ENCODE peak calls at places on chromosomes 7 and 10, in nine cellular contexts. P is upper lobe of left lung, E is A549, I is body of pancreas, A is GM12878, Q is IMR-90, R is breast epithelium, B is Peyer's patch, Z is heart left ventricle. S is an unnamed sample.

GRCh38 chr10:102660891-102661613 is 16.8 kb downstream of the TRIM8 start:
- DNase-seq in R (no peak), P (peak), A (no peak), I (peak), E (no peak), Z (peak), Q (peak), B (peak), S (no peak)

GRCh38 chr10:114825513-114826253 is 4.1 kb downstream of the FHIP2A start:
- DNase-seq in Q (peak), B (no peak), P (no peak), E (peak), R (no peak), I (no peak), A (peak), Z (no peak), S (no peak)

GRCh38 chr7:70693300-70693689 is 438.6 kb upstream of the GALNT17 start:
- DNase-seq in R (no peak), E (peak), B (no peak), Q (no peak), P (peak), Z (no peak), A (no peak), I (peak), S (no peak)

GRCh38 chr7:99248391-99249067 is 24.1 kb upstream of the MYH16 start:
- DNase-seq in Q (no peak), Z (no peak), I (peak), A (no peak), P (peak), B (no peak), E (no peak), R (no peak), S (no peak)

GRCh38 chr10:126931548-126931947 is 26.3 kb downstream of the DOCK1 start:
- DNase-seq in B (no peak), E (no peak), Q (no peak), Z (no peak), A (no peak), R (no peak), P (no peak), I (no peak), S (no peak)

GRCh38 chr7:40437936-40438634 is 303.3 kb downstream of the SUGCT start:
- DNase-seq in B (no peak), P (no peak), Q (peak), A (no peak), I (no peak), Z (no peak), R (no peak), E (no peak), S (no peak)

GRCh38 chr10:7593068-7593467 is 73.7 kb downstream of the ITIH5 start:
- DNase-seq in I (no peak), E (no peak), P (no peak), Q (no peak), Z (peak), B (no peak), R (peak), A (no peak), S (no peak)

GRCh38 chr10:99844433-99844955 is 62.1 kb downstream of the ABCC2 start:
- DNase-seq in A (no peak), E (no peak), Q (no peak), P (no peak), R (no peak), Z (no peak), B (no peak), I (no peak), S (no peak)

GRCh38 chr7:2175514-2175913 is 57.2 kb downstream of the MAD1L1 start:
- DNase-seq in B (no peak), I (peak), R (peak), Z (peak), Q (peak), A (no peak), E (peak), P (peak), S (no peak)

GRCh38 chr10:72567884-72568283 is 58.0 kb downstream of the MICU1 start:
- DNase-seq in Z (no peak), A (no peak), P (no peak), Q (no peak), I (no peak), R (no peak), E (peak), B (no peak), S (no peak)

GRCh38 chr10:132845780-132846595 is 60.0 kb upstream of the NKX6-2 start:
- DNase-seq in B (no peak), Q (no peak), R (no peak), I (no peak), E (no peak), A (no peak), P (peak), Z (peak), S (peak)

GRCh38 chr7:40996330-40996729 is 706.6 kb downstream of the INHBA start:
- DNase-seq in B (no peak), Z (no peak), I (no peak), R (no peak), E (no peak), Q (no peak), P (no peak), A (no peak), S (no peak)

GRCh38 chr10:119480667-119481066 is 61.9 kb downstream of the RGS10 start:
- DNase-seq in E (no peak), Q (no peak), R (no peak), P (no peak), I (no peak), Z (no peak), A (no peak), B (no peak), S (no peak)

GRCh38 chr10:132607961-132608495 is 70.4 kb downstream of the INPP5A start:
- DNase-seq in Q (no peak), I (no peak), B (no peak), Z (no peak), R (no peak), E (no peak), P (peak), A (no peak), S (no peak)

GRCh38 chr10:102153093-102153620 is 968 bp downstream of the NOLC1 start:
- DNase-seq in A (no peak), B (no peak), Z (no peak), I (no peak), Q (peak), E (no peak), R (no peak), P (no peak), S (no peak)

GRCh38 chr7:131633342-131633843 is 77.0 kb upstream of the PODXL start:
- DNase-seq in Q (peak), R (no peak), A (no peak), I (no peak), E (peak), B (no peak), Z (no peak), P (no peak), S (no peak)

GRCh38 chr10:22340362-22341189 is 4.7 kb upstream of the SPAG6 start:
- DNase-seq in B (peak), R (no peak), E (peak), A (peak), Q (peak), I (peak), P (peak), Z (peak), S (peak)

GRCh38 chr7:96178581-96178980 is 143.3 kb downstream of the SLC25A13 start:
- DNase-seq in Z (no peak), B (no peak), P (no peak), A (no peak), Q (no peak), I (no peak), E (no peak), R (no peak), S (no peak)

GRCh38 chr7:149067869-149068268 is 22.6 kb downstream of the ZNF786 start:
- DNase-seq in E (no peak), B (no peak), Z (no peak), P (no peak), A (no peak), Q (no peak), R (no peak), I (no peak), S (no peak)

GRCh38 chr7:4297165-4297842 is 384.8 kb upstream of the FOXK1 start:
- DNase-seq in E (no peak), R (no peak), Q (no peak), A (no peak), P (no peak), Z (no peak), I (no peak), B (no peak), S (no peak)

GRCh38 chr7:539731-540411 is 20.2 kb upstream of the PDGFA start:
- DNase-seq in R (peak), Q (peak), E (peak), A (no peak), I (peak), B (no peak), Z (no peak), P (peak), S (no peak)

GRCh38 chr10:103849880-103850571 is 5.3 kb downstream of the SH3PXD2A start:
- DNase-seq in R (no peak), I (peak), A (no peak), P (no peak), B (no peak), Q (peak), Z (no peak), E (no peak), S (no peak)

GRCh38 chr10:93175490-93175889 is 101.8 kb downstream of the CYP26A1 start:
- DNase-seq in E (no peak), I (no peak), A (no peak), P (no peak), B (no peak), R (no peak), Z (no peak), Q (no peak), S (no peak)

GRCh38 chr7:132256721-132257212 is 319.5 kb downstream of the PLXNA4 start:
- DNase-seq in R (no peak), Z (no peak), A (no peak), I (no peak), Q (no peak), P (no peak), E (no peak), B (no peak), S (no peak)

GRCh38 chr10:101032637-101033201 is 1.7 kb downstream of the SFXN3 start:
- DNase-seq in R (peak), E (peak), I (peak), P (peak), Z (peak), Q (peak), B (peak), A (no peak), S (peak)

GRCh38 chr10:101030492-101031127 is 319 bp downstream of the PDZD7 start:
- DNase-seq in Z (no peak), A (no peak), Q (no peak), R (no peak), B (no peak), E (no peak), P (no peak), I (no peak), S (no peak)

GRCh38 chr10:101031796-101032636 is 982 bp downstream of the SFXN3 start:
- DNase-seq in P (peak), E (peak), I (peak), Z (peak), R (peak), Q (peak), A (no peak), B (peak), S (peak)

GRCh38 chr10:101029520-101030309 is 1.2 kb downstream of the PDZD7 start:
- DNase-seq in P (no peak), R (no peak), I (no peak), Q (no peak), B (no peak), Z (no peak), A (no peak), E (peak), S (no peak)

DNA sequence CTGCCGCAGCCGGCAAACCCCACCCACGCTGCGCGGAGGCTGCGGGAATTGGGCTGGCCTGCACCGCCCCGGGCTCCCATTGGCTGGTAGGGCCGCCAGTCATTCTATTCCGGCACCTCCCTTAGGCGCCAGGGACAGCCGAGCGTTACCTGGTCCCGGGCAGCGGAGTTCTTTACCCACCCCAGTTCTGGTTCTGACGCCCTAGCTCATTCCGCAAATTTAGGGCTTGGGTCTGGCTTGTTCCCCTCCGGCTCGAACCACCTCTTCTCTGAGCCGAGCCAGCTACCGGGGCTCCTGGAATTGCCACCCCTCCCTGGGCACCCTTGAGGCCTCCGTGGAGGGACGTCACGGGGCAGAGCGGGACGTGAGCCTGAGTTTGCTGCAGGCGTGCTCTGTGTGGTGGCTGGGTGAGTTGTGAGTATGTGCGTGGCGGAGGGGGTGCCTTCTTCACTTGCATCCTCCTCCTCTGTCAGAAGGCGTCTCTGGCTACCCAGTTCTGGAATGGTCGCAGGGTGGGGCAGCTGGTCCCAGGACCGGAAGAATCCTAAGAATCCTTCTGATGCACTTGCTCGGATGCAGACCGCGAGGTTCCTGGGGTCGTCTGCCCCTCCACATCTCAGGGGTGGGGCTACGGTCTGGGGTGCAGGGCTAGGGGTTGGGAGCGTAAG is at the start of the genes PDZD7 and SFXN3:
- DNase-seq in B (peak), P (peak), E (peak), Q (peak), I (peak), A (peak), R (peak), Z (peak), S (peak)
- TF ChIP-seq POLR2A in B (peak), P (peak), E (peak), Q (peak), I (peak), A (no peak), R (peak), Z (no peak), S (no peak)

DNA sequence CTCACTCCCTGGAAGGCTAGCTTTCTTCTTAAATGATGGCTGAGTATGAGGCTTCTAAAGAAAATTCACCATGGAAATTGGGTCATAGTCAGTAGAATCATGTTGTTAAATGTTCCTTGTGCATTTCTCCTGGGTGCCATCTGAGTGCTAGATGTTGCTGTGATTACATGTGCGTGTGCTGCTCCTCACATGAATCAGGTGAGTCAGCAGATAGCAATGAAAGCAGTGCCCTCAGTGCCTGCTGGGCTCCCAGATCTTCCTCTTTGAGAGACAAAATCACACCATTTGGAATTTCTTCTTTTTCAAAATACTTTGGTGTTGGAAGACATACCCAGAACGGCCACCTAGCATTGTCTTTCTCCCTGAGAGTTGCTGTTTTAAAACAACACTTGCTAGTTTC is 331.7 kb downstream of the XPNPEP1 start:
- DNase-seq in I (no peak), B (no peak), R (no peak), Q (no peak), E (no peak), P (no peak), Z (no peak), A (no peak), S (no peak)
- H3K4me3 ChIP-seq in I (no peak), B (no peak), R (no peak), Q (no peak), E (no peak), P (no peak), Z (no peak), A (no peak), S (no peak)

GRCh38 chr10:124387078-124387874 is 31.4 kb downstream of the OAT start:
- DNase-seq in B (no peak), E (peak), I (no peak), A (no peak), Z (no peak), R (no peak), P (no peak), Q (no peak), S (no peak)
- TF ChIP-seq CTCF in B (no peak), E (no peak), I (no peak), A (no peak), Z (no peak), R (no peak), P (no peak), Q (no peak), S (no peak)

GRCh38 chr7:37786741-37787569 is 61.4 kb upstream of the NME8 start:
- DNase-seq in P (no peak), R (no peak), Q (no peak), E (no peak), A (peak), I (no peak), Z (no peak), B (no peak), S (no peak)
- TF ChIP-seq POLR2A in P (no peak), R (no peak), Q (no peak), E (no peak), A (no peak), I (no peak), Z (no peak), B (no peak), S (no peak)

GRCh38 chr7:155761162-155761561 is 51.1 kb downstream of the SHH start:
- DNase-seq in Q (no peak), P (no peak), R (no peak), Z (no peak), I (no peak), A (no peak), B (no peak), E (no peak), S (no peak)

GRCh38 chr7:155763721-155764431 is 48.4 kb downstream of the SHH start:
- DNase-seq in A (no peak), B (peak), E (no peak), Z (no peak), Q (peak), R (no peak), I (peak), P (no peak), S (no peak)

GRCh38 chr7:155762639-155763038 is 49.6 kb downstream of the SHH start:
- DNase-seq in I (no peak), A (no peak), P (no peak), Z (no peak), R (no peak), B (no peak), E (no peak), Q (no peak), S (no peak)

GRCh38 chr7:155764432-155764798 is 47.8 kb downstream of the SHH start:
- DNase-seq in B (peak), E (no peak), Z (peak), R (no peak), P (no peak), A (no peak), Q (no peak), I (no peak), S (no peak)

GRCh38 chr7:155763122-155763521 is 49.1 kb downstream of the SHH start:
- DNase-seq in E (no peak), R (no peak), B (no peak), P (no peak), Q (no peak), I (no peak), Z (no peak), A (no peak), S (no peak)
- H3K4me3 ChIP-seq in E (no peak), R (no peak), B (no peak), P (no peak), Q (no peak), I (no peak), Z (no peak), A (no peak), S (no peak)

GRCh38 chr7:64651632-64652165 is 14.2 kb upstream of the ZNF107 start:
- DNase-seq in B (no peak), Q (no peak), A (no peak), R (no peak), E (no peak), Z (no peak), P (no peak), I (no peak), S (no peak)
- TF ChIP-seq CTCF in B (no peak), Q (no peak), A (no peak), R (no peak), E (no peak), Z (no peak), P (no peak), I (no peak), S (no peak)

GRCh38 chr10:91409869-91410637 is at the start of gene HECTD2:
- DNase-seq in A (no peak), R (peak), B (peak), P (peak), Z (peak), E (peak), I (peak), Q (peak), S (peak)
- TF ChIP-seq POLR2A in A (peak), R (no peak), B (peak), P (no peak), Z (no peak), E (peak), I (peak), Q (peak), S (peak)

GRCh38 chr7:143387156-143387975 is 6.2 kb downstream of the ZYX start:
- DNase-seq in Z (no peak), A (no peak), Q (no peak), B (no peak), E (peak), I (no peak), R (no peak), P (no peak), S (peak)
- H3K4me3 ChIP-seq in Z (no peak), A (no peak), Q (no peak), B (no peak), E (no peak), I (no peak), R (no peak), P (no peak), S (no peak)

GRCh38 chr7:134179321-134179720 is 52.2 kb downstream of the LRGUK start:
- DNase-seq in P (no peak), I (no peak), E (no peak), B (no peak), R (no peak), A (no peak), Z (no peak), Q (no peak), S (no peak)

GRCh38 chr7:134184767-134185166 is 57.6 kb downstream of the LRGUK start:
- DNase-seq in A (no peak), B (no peak), P (peak), I (peak), R (no peak), Q (peak), Z (no peak), E (no peak), S (no peak)

GRCh38 chr7:134186801-134187200 is 59.7 kb downstream of the LRGUK start:
- DNase-seq in A (no peak), Q (peak), B (no peak), I (no peak), Z (no peak), R (no peak), E (no peak), P (no peak), S (no peak)

GRCh38 chr7:134186022-134186421 is 58.9 kb downstream of the LRGUK start:
- DNase-seq in B (no peak), Q (peak), P (no peak), E (no peak), A (no peak), R (no peak), I (no peak), Z (no peak), S (no peak)

DNA sequence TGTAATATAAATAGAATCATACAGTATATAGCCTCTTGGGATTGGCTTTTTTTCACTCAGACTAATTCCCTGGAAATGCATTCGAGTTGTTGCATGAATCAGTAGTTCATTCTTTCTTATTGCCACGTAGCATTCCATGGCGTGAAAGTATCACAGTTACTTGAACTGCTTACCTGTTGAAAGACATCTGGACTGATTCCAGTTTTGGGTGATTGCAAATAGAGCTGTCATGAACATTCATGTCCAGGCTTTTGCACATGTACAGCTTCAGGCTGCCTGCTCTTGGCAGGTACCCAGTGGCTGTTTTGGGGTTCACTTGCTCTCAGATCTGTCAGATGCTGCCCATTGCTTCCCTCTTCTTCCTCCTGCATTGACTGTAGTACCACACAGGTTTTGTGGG is 54.9 kb downstream of the LRGUK start:
- DNase-seq in A (no peak), B (no peak), Q (no peak), R (no peak), P (no peak), Z (no peak), I (no peak), E (no peak), S (no peak)
- TF ChIP-seq CTCF in A (no peak), B (no peak), Q (no peak), R (no peak), P (no peak), Z (no peak), I (no peak), E (no peak), S (no peak)